ENCODE peak calls at places on chromosomes 2 and 18, in four cellular contexts. X is AG04450, T is adrenal gland, P is heart right ventricle. S is an unnamed sample.

GRCh38 chr2:196520610-196521009 is 118.9 kb upstream of the CCDC150 start:
- DNase-seq in T (no peak), X (no peak), P (no peak), S (no peak)

GRCh38 chr2:202911513-202912341 is at the start of the genes CARF and WDR12:
- DNase-seq in X (peak), T (peak), P (peak), S (peak)

GRCh38 chr2:2856723-2857415 is 520.7 kb downstream of the EIPR1 start:
- DNase-seq in P (no peak), X (no peak), T (no peak), S (no peak)

GRCh38 chr2:136146564-136146963 is 28.6 kb upstream of the CXCR4 start:
- DNase-seq in T (no peak), P (no peak), X (no peak), S (no peak)

GRCh38 chr2:72979896-72980295 is 62.6 kb downstream of the EMX1 start:
- DNase-seq in X (no peak), P (no peak), T (no peak), S (no peak)

GRCh38 chr2:104570259-104570658 is 283.7 kb upstream of the POU3F3 start:
- DNase-seq in X (no peak), T (no peak), P (no peak), S (no peak)

GRCh38 chr2:205714058-205714776 is 31.9 kb downstream of the NRP2 start:
- DNase-seq in P (no peak), X (no peak), T (no peak), S (no peak)

GRCh38 chr18:68221116-68221724 is 493.7 kb downstream of the TMX3 start:
- DNase-seq in T (no peak), P (no peak), X (no peak), S (no peak)

GRCh38 chr2:37532503-37532902 is 138.9 kb downstream of the CDC42EP3 start:
- DNase-seq in P (no peak), X (no peak), T (no peak), S (no peak)

GRCh38 chr18:74342416-74343043 is 26.9 kb downstream of the C18orf63 start:
- DNase-seq in P (no peak), X (peak), T (no peak), S (no peak)

GRCh38 chr2:162230761-162231160 is 12.5 kb downstream of the FAP start:
- DNase-seq in T (no peak), P (no peak), X (no peak), S (no peak)

GRCh38 chr2:199596549-199596948 is 138.8 kb upstream of the SATB2 start:
- DNase-seq in P (no peak), X (no peak), T (peak), S (no peak)

GRCh38 chr2:190169221-190170072 is 106.9 kb upstream of the MSTN start:
- DNase-seq in T (no peak), P (no peak), X (no peak), S (no peak)

GRCh38 chr2:133710613-133711012 is 142.3 kb upstream of the NCKAP5 start:
- DNase-seq in X (no peak), T (no peak), P (no peak), S (no peak)

GRCh38 chr2:191112448-191112901 is 38.3 kb downstream of the STAT4 start:
- DNase-seq in P (no peak), X (no peak), T (no peak), S (no peak)

GRCh38 chr18:57660961-57661360 is 39.3 kb upstream of the NARS1 start:
- DNase-seq in T (no peak), X (peak), P (no peak), S (no peak)

GRCh38 chr2:43370705-43371104 is 144.3 kb upstream of the ZFP36L2 start:
- DNase-seq in X (no peak), T (peak), P (no peak), S (no peak)

GRCh38 chr2:28558421-28558820 is 62.6 kb downstream of the PLB1 start:
- DNase-seq in P (no peak), T (no peak), X (no peak), S (no peak)

GRCh38 chr2:28610583-28611201 is 114.8 kb downstream of the PLB1 start:
- DNase-seq in X (peak), T (peak), P (no peak), S (no peak)

GRCh38 chr2:100207411-100207885 is 65.1 kb upstream of the AFF3 start:
- DNase-seq in X (no peak), T (no peak), P (no peak), S (no peak)

GRCh38 chr2:228527481-228527880 is 346.0 kb upstream of the SPHKAP start:
- DNase-seq in T (no peak), P (no peak), X (no peak), S (no peak)

GRCh38 chr2:177296047-177296446 is 31.5 kb upstream of the NFE2L2 start:
- DNase-seq in P (no peak), T (no peak), X (no peak), S (no peak)

GRCh38 chr2:162828545-162828944 is 10.0 kb downstream of the KCNH7 start:
- DNase-seq in X (no peak), T (no peak), P (no peak), S (no peak)

GRCh38 chr2:235129856-235130255 is 178.0 kb downstream of the SH3BP4 start:
- DNase-seq in T (no peak), X (no peak), P (no peak), S (no peak)

GRCh38 chr18:42052137-42052708 is 97.2 kb downstream of the PIK3C3 start:
- DNase-seq in P (no peak), T (no peak), X (no peak), S (no peak)

GRCh38 chr18:10057808-10058791 is 144.3 kb downstream of the VAPA start:
- DNase-seq in X (no peak), T (no peak), P (no peak), S (no peak)

GRCh38 chr2:221527759-221528444 is 44.2 kb downstream of the EPHA4 start:
- DNase-seq in P (no peak), X (no peak), T (no peak), S (no peak)

GRCh38 chr2:182133195-182133891 is 147.7 kb downstream of the PPP1R1C start:
- DNase-seq in T (no peak), X (no peak), P (no peak), S (no peak)

GRCh38 chr18:56869189-56869777 is 218.1 kb downstream of the WDR7 start:
- DNase-seq in X (peak), P (no peak), T (no peak), S (no peak)

GRCh38 chr2:239163306-239164070 is 237.3 kb downstream of the HDAC4 start:
- DNase-seq in X (no peak), T (no peak), P (no peak), S (no peak)

GRCh38 chr2:21890041-21890440 is 766.3 kb downstream of the TDRD15 start:
- DNase-seq in T (no peak), P (no peak), X (no peak), S (no peak)

GRCh38 chr2:21892140-21892539 is 768.4 kb downstream of the TDRD15 start:
- DNase-seq in P (no peak), T (no peak), X (no peak), S (no peak)

GRCh38 chr2:21891191-21891590 is 767.4 kb downstream of the TDRD15 start:
- DNase-seq in T (no peak), X (no peak), P (no peak), S (no peak)

GRCh38 chr2:21895200-21895599 is 771.4 kb downstream of the TDRD15 start:
- DNase-seq in T (no peak), X (no peak), P (no peak), S (no peak)
- H3K27ac ChIP-seq in T (no peak), X (no peak), P (no peak), S (no peak)

DNA sequence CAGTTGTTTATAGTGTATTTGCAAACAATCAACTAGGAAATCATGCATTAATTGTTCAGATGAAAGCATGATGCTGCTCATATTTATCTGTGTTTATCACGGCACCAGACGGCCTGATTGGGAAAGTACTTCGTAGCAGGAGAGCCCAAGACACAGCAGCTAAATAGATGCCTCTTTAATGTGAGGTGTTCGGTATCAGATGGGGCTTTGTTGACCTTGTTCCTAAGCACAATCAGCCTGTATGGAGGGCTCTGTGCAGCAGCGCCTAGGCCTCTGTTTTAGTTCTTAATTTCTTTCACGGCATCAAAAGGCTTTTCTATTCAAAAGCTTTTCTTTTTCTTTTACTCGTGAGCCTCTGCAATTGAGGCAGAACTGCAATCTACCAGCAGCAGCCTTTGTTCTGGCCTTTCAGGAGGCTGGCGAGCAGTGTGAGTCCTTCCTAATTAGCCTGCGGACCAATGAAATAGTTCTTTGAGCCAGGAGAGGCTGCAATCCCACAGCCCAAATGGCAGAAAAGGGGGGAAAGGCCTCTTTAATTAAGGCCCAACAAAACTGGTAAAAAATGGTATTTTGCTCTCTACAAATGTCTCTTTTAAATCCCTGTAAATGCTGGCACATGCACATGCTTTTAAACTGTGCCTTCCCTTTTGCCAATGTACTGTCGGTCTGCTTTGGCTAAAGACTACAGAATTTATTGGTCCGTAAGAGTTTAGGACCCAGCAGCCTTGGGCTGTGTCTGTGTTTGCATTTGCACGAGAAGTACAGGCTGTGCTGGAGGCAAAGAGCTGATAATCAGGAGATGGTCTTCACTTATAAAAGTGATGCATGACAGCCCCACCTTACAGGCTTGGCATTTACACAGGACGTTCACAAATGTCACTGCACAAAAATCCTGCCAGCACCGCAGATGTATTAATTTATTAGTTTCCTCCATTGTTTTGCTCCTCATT is 159.6 kb downstream of the RND3 start:
- DNase-seq in P (no peak), X (no peak), T (no peak), S (no peak)
- H3K27ac ChIP-seq in P (no peak), X (no peak), T (no peak), S (no peak)

DNA sequence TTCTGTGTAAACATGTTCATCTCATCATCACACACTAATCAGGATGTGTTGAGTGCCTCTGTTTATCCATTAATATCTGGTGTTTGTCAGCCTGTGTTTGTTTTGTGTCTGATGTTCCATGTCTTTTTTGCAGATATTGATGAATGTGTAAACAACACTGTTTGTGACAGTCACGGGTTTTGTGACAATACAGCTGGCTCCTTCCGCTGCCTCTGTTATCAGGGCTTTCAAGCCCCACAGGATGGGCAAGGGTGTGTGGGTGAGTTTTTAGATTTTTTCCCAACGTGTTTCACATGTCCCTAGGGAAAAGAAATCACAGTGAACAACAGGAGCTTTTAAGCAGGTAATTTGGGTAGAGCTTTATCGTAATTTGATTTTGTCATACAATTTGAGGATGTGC is 133.7 kb upstream of the RASGRP3 start:
- DNase-seq in T (no peak), P (no peak), X (no peak), S (no peak)
- H3K27ac ChIP-seq in T (no peak), P (no peak), X (no peak), S (no peak)

GRCh38 chr18:7750966-7751365 is 183.8 kb downstream of the PTPRM start:
- DNase-seq in T (no peak), P (no peak), X (no peak), S (no peak)

GRCh38 chr18:7757175-7757574 is 190.1 kb downstream of the PTPRM start:
- DNase-seq in P (no peak), T (no peak), X (no peak), S (no peak)

GRCh38 chr18:7754725-7755181 is 187.6 kb downstream of the PTPRM start:
- DNase-seq in X (no peak), T (no peak), P (peak), S (no peak)

GRCh38 chr18:7755753-7756475 is 188.8 kb downstream of the PTPRM start:
- DNase-seq in X (no peak), T (no peak), P (no peak), S (no peak)

GRCh38 chr18:7754258-7754657 is 187.1 kb downstream of the PTPRM start:
- DNase-seq in P (no peak), T (no peak), X (no peak), S (no peak)
- H3K27ac ChIP-seq in P (peak), T (no peak), X (no peak), S (no peak)

DNA sequence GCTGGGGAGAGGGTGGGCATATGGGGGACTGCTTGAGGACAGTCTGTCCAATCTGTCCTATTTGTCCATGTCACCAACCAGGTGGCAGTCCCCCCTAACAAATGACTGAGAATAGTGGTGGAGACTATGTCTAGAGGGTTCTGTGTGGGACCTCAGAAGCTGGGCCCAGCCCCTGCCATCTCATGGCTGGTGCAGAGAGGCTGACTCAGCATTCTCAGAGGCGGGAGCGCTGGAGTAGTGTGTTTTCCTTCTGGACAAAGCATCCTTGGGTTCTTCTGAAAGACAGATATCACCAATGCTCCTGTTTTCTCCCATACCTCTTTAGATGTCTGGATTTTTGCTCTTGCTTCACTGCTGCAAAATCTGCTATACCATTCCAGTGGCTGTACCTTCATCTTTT is 44.1 kb upstream of the SP140L start:
- DNase-seq in X (no peak), P (no peak), T (no peak), S (no peak)
- H3K27ac ChIP-seq in X (no peak), P (no peak), T (no peak), S (no peak)

GRCh38 chr2:164780611-164781167 is 60.9 kb downstream of the COBLL1 start:
- DNase-seq in X (no peak), P (no peak), T (no peak), S (no peak)
- H3K27ac ChIP-seq in X (no peak), P (no peak), T (no peak), S (peak)

GRCh38 chr2:85909005-85909404 is 20.2 kb upstream of the ST3GAL5 start:
- DNase-seq in T (no peak), P (no peak), X (no peak), S (no peak)
- H3K27ac ChIP-seq in T (peak), P (no peak), X (no peak), S (no peak)

DNA sequence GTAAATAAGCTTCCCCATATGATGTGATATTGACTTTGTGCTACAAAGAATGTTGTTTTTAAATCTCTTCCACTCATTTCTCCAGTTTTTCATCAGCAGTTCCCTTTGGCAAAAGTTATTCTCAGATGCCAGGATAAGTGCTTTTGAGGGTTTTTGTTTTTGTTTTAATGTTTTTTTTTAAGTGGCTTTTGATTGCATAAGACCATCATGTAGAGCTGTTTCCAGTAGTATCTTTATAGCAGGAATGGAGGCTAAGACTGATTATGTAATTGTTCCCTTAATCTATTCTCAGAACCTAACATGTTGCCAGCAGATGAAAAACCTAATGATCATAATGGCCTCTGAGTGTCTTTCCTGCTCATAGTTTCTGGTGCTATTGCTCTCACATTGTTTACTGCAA is 77.9 kb downstream of the CABLES1 start:
- DNase-seq in T (no peak), X (no peak), P (no peak), S (no peak)
- H3K27ac ChIP-seq in T (no peak), X (no peak), P (no peak), S (no peak)